ENCODE peak calls at places on chromosomes 12 and 14, in seven cellular contexts. T, B, F, R, E, W and N are unnamed samples.

GRCh38 chr12:3882896-3883564 is 9.8 kb upstream of the PARP11 start:
- DNase-seq in B (peak), E (no peak), W (peak), F (no peak), T (peak), R (no peak), N (no peak)

GRCh38 chr14:52067873-52068740 is 752 bp downstream of the NID2 start:
- DNase-seq in B (peak), F (no peak), E (peak), W (peak), T (peak), R (peak), N (peak)

GRCh38 chr12:96401061-96401871 is 1.0 kb upstream of the CDK17 start:
- DNase-seq in B (peak), R (no peak), F (no peak), W (peak), T (peak), E (no peak), N (no peak)

GRCh38 chr12:57716305-57716704 is 22.2 kb downstream of the AGAP2 start:
- DNase-seq in W (no peak), E (no peak), T (no peak), R (peak), F (no peak), B (no peak), N (no peak)

GRCh38 chr12:19125325-19125724 is 4.2 kb upstream of the PLEKHA5 start:
- DNase-seq in T (no peak), R (no peak), F (no peak), B (peak), E (no peak), W (no peak), N (no peak)

GRCh38 chr14:45891417-45892080 is 638.5 kb upstream of the MIS18BP1 start:
- DNase-seq in R (peak), B (no peak), T (peak), E (peak), F (no peak), W (no peak), N (peak)

GRCh38 chr12:63086149-63086915 is 64.7 kb downstream of the AVPR1A start:
- DNase-seq in E (no peak), T (no peak), B (no peak), F (no peak), R (no peak), W (no peak), N (no peak)

GRCh38 chr12:24038211-24038997 is 88.9 kb upstream of the SOX5 start:
- DNase-seq in R (no peak), E (no peak), W (peak), F (no peak), T (peak), B (no peak), N (no peak)

GRCh38 chr14:94974893-94975292 is 182.4 kb downstream of the DICER1 start:
- DNase-seq in B (no peak), F (no peak), R (no peak), W (no peak), T (no peak), E (no peak), N (no peak)

GRCh38 chr14:99792551-99793212 is 531 bp upstream of the EML1 start:
- DNase-seq in E (no peak), B (peak), F (peak), W (peak), T (peak), R (no peak), N (no peak)

GRCh38 chr14:92217956-92218355 is 96.2 kb downstream of the CPSF2 start:
- DNase-seq in F (no peak), T (no peak), W (no peak), E (no peak), R (no peak), B (no peak), N (no peak)
- H3K23ac ChIP-seq in F (no peak), T (no peak), W (no peak), E (no peak), R (no peak), B (no peak), N (no peak)

DNA sequence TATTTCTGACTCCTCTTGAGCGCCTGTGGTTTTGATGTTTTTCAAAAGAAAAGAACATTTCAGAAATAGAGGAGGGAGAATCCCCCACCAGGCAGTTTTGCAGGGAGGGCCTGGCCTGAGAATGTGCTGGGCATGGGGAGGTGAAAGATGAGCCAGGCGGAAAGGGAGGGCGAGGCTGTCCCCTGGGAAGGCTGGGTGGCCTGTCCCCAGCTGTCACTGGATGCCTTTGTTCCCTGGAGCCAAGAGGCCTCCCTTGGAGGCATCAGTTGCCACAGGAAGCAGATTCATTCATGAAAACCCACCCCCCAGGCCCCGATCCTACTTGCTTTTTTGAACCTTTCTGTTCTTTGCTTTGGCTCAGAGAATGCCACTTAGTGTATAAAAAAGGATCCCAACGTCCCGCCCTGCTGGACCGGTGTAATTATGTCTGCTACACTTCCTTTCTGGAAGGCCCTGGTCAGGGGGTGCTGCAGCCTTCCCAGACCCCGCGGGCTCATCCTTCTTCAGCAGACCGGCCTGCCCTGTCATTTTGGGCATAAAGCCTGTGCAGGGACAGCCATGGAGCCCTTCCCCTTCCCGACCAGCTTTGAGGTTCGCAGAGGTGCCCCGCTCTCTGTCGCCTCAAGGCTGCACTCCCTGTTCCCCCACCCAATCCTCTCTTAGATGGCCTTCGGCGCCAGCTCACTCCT is 220.3 kb downstream of the SLC41A2 start:
- DNase-seq in B (no peak), R (no peak), T (no peak), F (no peak), W (no peak), E (no peak), N (no peak)
- H3K23ac ChIP-seq in B (no peak), R (no peak), T (peak), F (no peak), W (no peak), E (no peak), N (no peak)

GRCh38 chr12:12365931-12366431 is 9.1 kb downstream of the BORCS5 start:
- DNase-seq in R (no peak), W (no peak), B (peak), E (no peak), F (no peak), T (no peak), N (no peak)
- H3K23ac ChIP-seq in R (no peak), W (no peak), B (peak), E (no peak), F (no peak), T (no peak), N (no peak)

GRCh38 chr14:27012641-27013040 is 414.8 kb upstream of the NOVA1 start:
- DNase-seq in T (no peak), W (no peak), F (no peak), B (no peak), R (no peak), E (no peak), N (no peak)

GRCh38 chr14:27006520-27006919 is 408.7 kb upstream of the NOVA1 start:
- DNase-seq in R (no peak), W (no peak), E (no peak), B (no peak), T (no peak), F (no peak), N (no peak)

GRCh38 chr14:27008187-27008586 is 410.4 kb upstream of the NOVA1 start:
- DNase-seq in E (no peak), W (no peak), F (no peak), R (no peak), B (no peak), T (no peak), N (no peak)
- H3K23ac ChIP-seq in E (no peak), W (no peak), F (no peak), R (no peak), B (no peak), T (no peak), N (no peak)